ENCODE peak calls at places on chromosomes 4 and X, in four cellular contexts. D is skeletal muscle cell; N is Jurkat, Clone E6-1; W is DND-41. R is an unnamed sample.
A peak's percentile ranks its signal among the peaks of the same experiment; 100 is the strongest.

GRCh38 chrX:118730500-118731247 is 3.3 kb downstream of the IL13RA1 start:
- DNase-seq in D (peak; percentile 64), W (no peak), N (no peak), R (no peak)

GRCh38 chr4:107978716-107979451 is 10.8 kb upstream of the HADH start:
- DNase-seq in D (no peak), N (no peak), W (no peak), R (no peak)

GRCh38 chr4:14524236-14524635 is 478.0 kb upstream of the CPEB2 start:
- DNase-seq in N (no peak), D (no peak), W (no peak), R (no peak)

GRCh38 chr4:25246680-25247611 is 13.1 kb downstream of the PI4K2B start:
- DNase-seq in N (no peak), D (no peak), W (no peak), R (no peak)

GRCh38 chr4:137213372-137214173 is 318.7 kb downstream of the PCDH18 start:
- DNase-seq in W (no peak), N (no peak), D (peak; percentile 8), R (no peak)

GRCh38 chr4:76447326-76447954 is 12.4 kb downstream of the SHROOM3 start:
- DNase-seq in N (no peak), W (no peak), D (no peak), R (no peak)

GRCh38 chr4:158936238-158936637 is 166.6 kb upstream of the RAPGEF2 start:
- DNase-seq in W (no peak), N (no peak), D (no peak), R (no peak)

GRCh38 chr4:88613417-88613875 is 21.2 kb downstream of the HERC3 start:
- DNase-seq in W (peak; percentile 47), D (no peak), N (peak; percentile 75), R (peak; percentile 36)

GRCh38 chr4:156378053-156378665 is 424.5 kb upstream of the CTSO start:
- DNase-seq in N (peak; percentile 14), W (no peak), D (no peak), R (no peak)

GRCh38 chrX:71283409-71284143 is at the start of gene NONO:
- DNase-seq in W (peak; percentile 93), D (peak; percentile 95), N (peak; percentile 99), R (peak; percentile 98)

GRCh38 chrX:71650333-71650969 is 16.9 kb upstream of the LOC101059915 start:
- DNase-seq in D (no peak), N (no peak), W (no peak), R (no peak)

GRCh38 chr4:28966982-28967381 is 1753.2 kb upstream of the PCDH7 start:
- DNase-seq in W (no peak), D (peak; percentile 35), N (no peak), R (no peak)

GRCh38 chrX:117636826-117637225 is 479.8 kb downstream of the KLHL13 start:
- DNase-seq in N (no peak), D (no peak), W (no peak), R (no peak)

GRCh38 chr4:175947117-175947722 is 118.4 kb upstream of the WDR17 start:
- DNase-seq in N (peak; percentile 21), W (no peak), D (no peak), R (peak; percentile 29)

GRCh38 chrX:15216280-15216679 is 53.6 kb downstream of the ASB9 start:
- DNase-seq in W (no peak), D (no peak), N (no peak), R (no peak)

GRCh38 chrX:48779399-48779798 is 7.0 kb upstream of the GATA1 start:
- DNase-seq in D (no peak), N (no peak), W (no peak), R (no peak)

GRCh38 chrX:20320461-20321159 is 53.9 kb upstream of the RPS6KA3 start:
- DNase-seq in D (no peak), W (peak; percentile 67), N (peak; percentile 79), R (no peak)

GRCh38 chr4:118849867-118850812 is 14.2 kb upstream of the SEC24D start:
- DNase-seq in W (peak; percentile 58), N (no peak), D (no peak), R (peak; percentile 59)

GRCh38 chr4:81965454-81965853 is 408.3 kb downstream of the HNRNPD start:
- DNase-seq in W (no peak), D (no peak), N (no peak), R (no peak)

GRCh38 chr4:18440527-18441215 is 419.1 kb upstream of the LCORL start:
- DNase-seq in N (no peak), D (no peak), W (no peak), R (no peak)

GRCh38 chr4:44738615-44739014 is 12.3 kb upstream of the GNPDA2 start:
- DNase-seq in N (peak; percentile 6), D (no peak), W (no peak), R (no peak)

GRCh38 chrX:118025193-118025592 is 91.4 kb downstream of the KLHL13 start:
- DNase-seq in W (no peak), N (no peak), D (no peak), R (no peak)

GRCh38 chr4:129350800-129351199 is 254.8 kb downstream of the C4orf33 start:
- DNase-seq in D (no peak), N (no peak), W (no peak), R (no peak)

GRCh38 chr4:129355031-129355430 is 259.1 kb downstream of the C4orf33 start:
- DNase-seq in D (no peak), W (no peak), N (no peak), R (no peak)

GRCh38 chr4:129352480-129352879 is 256.5 kb downstream of the C4orf33 start:
- DNase-seq in D (no peak), W (no peak), N (no peak), R (no peak)

GRCh38 chr4:129355529-129355928 is 259.6 kb downstream of the C4orf33 start:
- DNase-seq in W (no peak), D (no peak), N (no peak), R (no peak)

DNA sequence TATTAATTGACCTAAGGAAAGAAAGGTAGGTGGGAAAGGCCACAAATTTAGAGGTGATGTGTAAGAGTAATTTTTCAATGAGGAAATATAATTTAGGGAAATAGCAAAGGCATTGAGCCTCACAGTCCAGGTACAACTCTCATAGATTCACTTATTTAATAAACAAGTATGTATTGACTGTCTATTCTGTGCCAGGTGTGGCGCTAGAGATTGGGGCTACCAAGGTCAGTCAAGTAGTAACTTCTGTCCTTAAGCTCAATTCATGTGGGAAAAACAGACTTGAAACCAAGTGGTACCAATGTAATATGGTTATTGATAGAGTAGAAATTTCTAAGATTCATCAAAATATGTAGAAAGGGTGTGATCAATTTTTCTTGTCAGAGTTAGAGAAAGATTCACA is 257.5 kb downstream of the C4orf33 start:
- DNase-seq in W (no peak), D (no peak), N (no peak), R (no peak)
- H3K4me3 ChIP-seq in W (no peak overlapping the region), D (no peak overlapping the region), N (no peak overlapping the region), R (no peak overlapping the region)

GRCh38 chrX:1463581-1464281 is 11.0 kb upstream of the ASMTL start:
- DNase-seq in N (no peak), W (peak; percentile 4), D (no peak), R (no peak)

GRCh38 chrX:1466232-1466661 is 13.5 kb upstream of the ASMTL start:
- DNase-seq in D (no peak), N (no peak), W (peak; percentile 3), R (no peak)

GRCh38 chrX:1464282-1465131 is 11.8 kb upstream of the ASMTL start:
- DNase-seq in W (peak; percentile 5), N (peak; percentile 71), D (no peak), R (no peak)

GRCh38 chrX:1466971-1467561 is 14.4 kb upstream of the ASMTL start:
- DNase-seq in W (peak; percentile 44), N (peak; percentile 81), D (no peak), R (no peak)

DNA sequence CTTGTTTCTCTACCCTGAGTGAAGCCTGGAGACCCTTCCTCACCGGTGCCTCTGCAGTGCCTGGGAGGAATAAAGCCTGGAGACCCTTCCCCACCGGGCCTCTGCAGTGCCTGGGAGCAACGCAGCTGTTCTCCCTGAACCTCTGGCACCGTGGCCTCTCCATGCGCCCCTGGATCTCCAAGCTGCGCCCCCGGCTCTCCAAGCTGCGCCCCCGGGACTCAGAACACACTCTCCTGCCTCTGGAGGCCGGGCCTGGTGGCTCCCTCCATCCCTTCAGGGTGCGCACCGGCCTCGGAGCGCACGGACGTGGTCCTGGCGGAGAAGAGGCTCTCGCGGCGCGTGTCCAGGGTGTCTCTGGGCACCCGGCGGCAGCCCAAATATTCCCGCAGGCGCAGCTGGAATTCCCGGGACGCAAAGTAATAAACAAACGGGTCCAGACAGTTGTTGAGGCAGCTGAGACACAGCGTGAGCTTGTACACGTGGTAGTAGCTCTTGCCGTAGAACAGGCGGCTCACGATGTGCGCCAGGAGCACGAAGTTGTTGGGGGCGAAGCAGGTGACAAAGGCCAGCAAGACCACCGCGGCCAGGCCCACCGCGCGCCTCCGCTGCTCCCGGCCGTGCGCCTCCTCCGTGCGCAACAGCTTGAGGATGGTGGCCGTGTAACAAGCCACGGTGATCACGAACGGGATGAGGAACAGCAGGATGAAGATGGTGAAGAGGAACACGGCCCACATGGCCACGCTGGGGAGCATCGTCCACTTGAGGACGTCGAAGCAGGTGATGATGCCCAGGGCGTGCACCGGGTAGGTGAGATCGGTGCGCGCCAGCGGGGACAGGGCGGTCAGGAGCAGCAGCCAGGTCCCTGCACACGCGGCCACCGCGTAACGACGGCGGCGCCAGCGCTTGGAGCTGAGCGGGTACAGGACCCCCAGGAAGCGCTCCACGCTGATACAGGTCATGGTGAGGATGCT is 12.8 kb upstream of the ASMTL start:
- DNase-seq in D (no peak), N (no peak), W (peak; percentile 2), R (no peak)
- H3K4me3 ChIP-seq in D (no peak overlapping the region), N (no peak overlapping the region), W (no peak overlapping the region), R (no peak overlapping the region)

GRCh38 chr4:183960021-183960420 is 54.9 kb downstream of the STOX2 start:
- DNase-seq in N (peak; percentile 37), D (peak; percentile 11), W (no peak), R (no peak)

GRCh38 chr4:183960912-183961569 is 55.9 kb downstream of the STOX2 start:
- DNase-seq in W (no peak), N (no peak), D (no peak), R (no peak)

GRCh38 chr4:183961772-183962171 is 56.7 kb downstream of the STOX2 start:
- DNase-seq in D (no peak), N (peak; percentile 45), W (no peak), R (no peak)

GRCh38 chr4:183962413-183962812 is 57.3 kb downstream of the STOX2 start:
- DNase-seq in N (no peak), W (no peak), D (no peak), R (no peak)

DNA sequence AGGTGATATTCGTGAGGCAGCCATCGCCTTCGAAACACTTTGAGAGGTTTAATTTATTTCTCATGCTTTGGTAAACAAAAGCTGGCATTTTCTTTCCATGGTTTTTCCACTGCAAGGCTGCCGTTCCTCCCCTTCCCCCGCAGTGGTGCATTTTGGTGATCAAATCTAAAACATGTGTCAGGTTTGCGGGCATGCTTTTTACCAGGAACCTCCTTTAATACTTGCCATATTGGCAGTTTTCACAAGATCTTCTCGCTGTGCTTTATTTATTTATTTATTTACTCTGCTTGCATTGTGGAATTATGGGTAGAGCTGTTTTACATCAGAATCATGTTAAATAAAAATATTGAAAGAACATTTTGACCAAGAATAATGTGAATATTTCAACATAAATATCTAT is 54.2 kb downstream of the STOX2 start:
- DNase-seq in D (no peak), W (no peak), N (no peak), R (no peak)
- H3K4me3 ChIP-seq in D (no peak overlapping the region), W (no peak overlapping the region), N (no peak overlapping the region), R (no peak overlapping the region)

GRCh38 chrX:10015711-10016515 is 48.8 kb downstream of the CLDN34 start:
- DNase-seq in D (no peak), W (peak; percentile 18), N (no peak), R (no peak)

GRCh38 chrX:10017866-10018265 is 50.7 kb downstream of the CLDN34 start:
- DNase-seq in W (no peak), D (peak; percentile 37), N (no peak), R (no peak)

GRCh38 chrX:10012776-10013175 is 45.6 kb downstream of the CLDN34 start:
- DNase-seq in W (no peak), D (no peak), N (no peak), R (no peak)

GRCh38 chrX:10014462-10015373 is 47.6 kb downstream of the CLDN34 start:
- DNase-seq in D (peak; percentile 45), N (peak; percentile 37), W (peak; percentile 87), R (peak; percentile 77)

GRCh38 chrX:10016516-10017132 is 49.5 kb downstream of the CLDN34 start:
- DNase-seq in D (no peak), W (no peak), N (no peak), R (no peak)
- H3K4me3 ChIP-seq in D (peak overlapping the region; percentile 58), W (peak overlapping the region; percentile 24), N (no peak overlapping the region), R (no peak overlapping the region)

R was measured in CD4-positive, CD25-positive, alpha-beta regulatory T cell.